ENCODE peak calls at places on chromosome 13, in nine cellular contexts. One of them, this sample, is unnamed.

GRCh38 chr13:45823583-45823982 is 28.0 kb downstream of the SIAH3 start:
- DNase-seq in Caco-2: no peak
- DNase-seq in lung: no peak
- DNase-seq in AG04449: no peak
- DNase-seq in psoas muscle: no peak
- DNase-seq in AG04450: no peak
- DNase-seq in choroid plexus epithelial cell: no peak
- DNase-seq in cardiac fibroblast: no peak
- DNase-seq in GM12865: no peak
- DNase-seq in this sample: no peak

GRCh38 chr13:35621989-35622388 is 145.5 kb upstream of the MAB21L1 start:
- DNase-seq in cardiac fibroblast: peak; percentile 11
- DNase-seq in psoas muscle: no peak
- DNase-seq in AG04449: no peak
- DNase-seq in AG04450: no peak
- DNase-seq in lung: no peak
- DNase-seq in choroid plexus epithelial cell: peak; percentile 4
- DNase-seq in Caco-2: no peak
- DNase-seq in GM12865: no peak
- DNase-seq in this sample: no peak

GRCh38 chr13:43786766-43787517 is at the start of gene ENOX1:
- DNase-seq in choroid plexus epithelial cell: peak; percentile 75
- DNase-seq in Caco-2: peak; percentile 82
- DNase-seq in psoas muscle: peak; percentile 62
- DNase-seq in AG04450: peak; percentile 49
- DNase-seq in GM12865: peak; percentile 78
- DNase-seq in lung: no peak
- DNase-seq in AG04449: no peak
- DNase-seq in cardiac fibroblast: peak; percentile 86
- DNase-seq in this sample: peak; percentile 70

GRCh38 chr13:41332829-41333228 is 21.8 kb downstream of the NAA16 start:
- DNase-seq in AG04449: no peak
- DNase-seq in Caco-2: no peak
- DNase-seq in GM12865: no peak
- DNase-seq in lung: no peak
- DNase-seq in cardiac fibroblast: peak; percentile 28
- DNase-seq in AG04450: no peak
- DNase-seq in choroid plexus epithelial cell: peak; percentile 20
- DNase-seq in psoas muscle: no peak
- DNase-seq in this sample: no peak

GRCh38 chr13:99896712-99897440 is 74.7 kb downstream of the ZIC5 start:
- DNase-seq in cardiac fibroblast: no peak
- DNase-seq in AG04449: no peak
- DNase-seq in psoas muscle: no peak
- DNase-seq in lung: no peak
- DNase-seq in GM12865: no peak
- DNase-seq in choroid plexus epithelial cell: no peak
- DNase-seq in Caco-2: no peak
- DNase-seq in AG04450: no peak
- DNase-seq in this sample: no peak

GRCh38 chr13:101423872-101424271 is 7.6 kb upstream of the NALCN start:
- DNase-seq in AG04449: no peak
- DNase-seq in Caco-2: no peak
- DNase-seq in cardiac fibroblast: no peak
- DNase-seq in lung: no peak
- DNase-seq in AG04450: no peak
- DNase-seq in GM12865: no peak
- DNase-seq in psoas muscle: no peak
- DNase-seq in choroid plexus epithelial cell: no peak
- DNase-seq in this sample: no peak

GRCh38 chr13:29830000-29830399 is 20.4 kb downstream of the UBL3 start:
- DNase-seq in Caco-2: no peak
- DNase-seq in AG04450: no peak
- DNase-seq in lung: no peak
- DNase-seq in GM12865: no peak
- DNase-seq in psoas muscle: no peak
- DNase-seq in cardiac fibroblast: no peak
- DNase-seq in AG04449: no peak
- DNase-seq in choroid plexus epithelial cell: peak; percentile 28
- DNase-seq in this sample: no peak

GRCh38 chr13:114046447-114046846 is 72.6 kb upstream of the C13orf46 start:
- DNase-seq in GM12865: no peak
- DNase-seq in AG04449: no peak
- DNase-seq in AG04450: no peak
- DNase-seq in Caco-2: no peak
- DNase-seq in lung: no peak
- DNase-seq in psoas muscle: no peak
- DNase-seq in cardiac fibroblast: no peak
- DNase-seq in choroid plexus epithelial cell: no peak
- DNase-seq in this sample: no peak

GRCh38 chr13:39484506-39485313 is 118.3 kb downstream of the LHFPL6 start:
- DNase-seq in psoas muscle: no peak
- DNase-seq in GM12865: no peak
- DNase-seq in AG04450: no peak
- DNase-seq in choroid plexus epithelial cell: peak; percentile 44
- DNase-seq in Caco-2: no peak
- DNase-seq in AG04449: peak; percentile 29
- DNase-seq in lung: no peak
- DNase-seq in cardiac fibroblast: peak; percentile 56
- DNase-seq in this sample: no peak

GRCh38 chr13:30466841-30467252 is 1.1 kb upstream of the HMGB1 start:
- DNase-seq in cardiac fibroblast: no peak
- DNase-seq in AG04449: no peak
- DNase-seq in lung: no peak
- DNase-seq in AG04450: no peak
- DNase-seq in psoas muscle: no peak
- DNase-seq in choroid plexus epithelial cell: no peak
- DNase-seq in GM12865: peak; percentile 61
- DNase-seq in Caco-2: no peak
- DNase-seq in this sample: peak; percentile 48

GRCh38 chr13:25731511-25731910 is 320.3 kb downstream of the SHISA2 start:
- DNase-seq in GM12865: no peak
- DNase-seq in psoas muscle: no peak
- DNase-seq in cardiac fibroblast: no peak
- DNase-seq in AG04450: no peak
- DNase-seq in AG04449: no peak
- DNase-seq in lung: no peak
- DNase-seq in Caco-2: no peak
- DNase-seq in choroid plexus epithelial cell: no peak
- DNase-seq in this sample: no peak

GRCh38 chr13:78602561-78603239 is 652 bp downstream of the POU4F1 start:
- DNase-seq in GM12865: peak; percentile 28
- DNase-seq in AG04449: no peak
- DNase-seq in choroid plexus epithelial cell: no peak
- DNase-seq in lung: no peak
- DNase-seq in cardiac fibroblast: no peak
- DNase-seq in psoas muscle: no peak
- DNase-seq in Caco-2: no peak
- DNase-seq in AG04450: no peak
- DNase-seq in this sample: peak; percentile 36

GRCh38 chr13:105346141-105346766 is 1189.2 kb downstream of the EFNB2 start:
- DNase-seq in psoas muscle: no peak
- DNase-seq in lung: no peak
- DNase-seq in choroid plexus epithelial cell: peak; percentile 85
- DNase-seq in AG04449: peak; percentile 51
- DNase-seq in Caco-2: no peak
- DNase-seq in AG04450: peak; percentile 52
- DNase-seq in GM12865: no peak
- DNase-seq in cardiac fibroblast: peak; percentile 46
- DNase-seq in this sample: no peak

DNA sequence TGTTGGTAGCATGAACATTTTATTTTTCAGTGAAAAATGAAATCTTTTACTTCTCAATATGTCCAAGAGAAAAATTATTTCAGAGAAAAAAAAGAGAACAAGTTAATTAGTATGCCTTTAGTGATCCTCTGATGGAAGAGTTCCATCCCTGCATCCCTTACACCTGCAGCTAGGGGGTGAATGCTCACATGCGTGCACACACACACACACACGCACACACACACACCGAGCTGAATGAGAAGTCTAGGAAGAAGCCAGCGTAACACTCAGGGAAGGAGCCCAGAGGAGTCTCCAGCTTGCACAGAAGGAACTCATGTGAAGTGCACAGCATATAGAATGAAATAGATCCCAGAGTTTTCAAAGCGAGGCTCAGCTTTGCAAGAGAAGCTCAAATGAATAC is 510.5 kb downstream of the IRS2 start:
- DNase-seq in GM12865: no peak
- DNase-seq in choroid plexus epithelial cell: peak; percentile 66
- DNase-seq in AG04450: no peak
- DNase-seq in AG04449: no peak
- DNase-seq in Caco-2: peak; percentile 63
- DNase-seq in psoas muscle: no peak
- DNase-seq in cardiac fibroblast: no peak
- DNase-seq in lung: no peak
- DNase-seq in this sample: no peak
- TF ChIP-seq CTCF in GM12865: no peak
- TF ChIP-seq CTCF in choroid plexus epithelial cell: peak; percentile 56
- TF ChIP-seq CTCF in AG04450: peak; percentile 31
- TF ChIP-seq CTCF in AG04449: no peak
- TF ChIP-seq CTCF in Caco-2: peak; percentile 45
- TF ChIP-seq CTCF in psoas muscle: no peak
- TF ChIP-seq CTCF in cardiac fibroblast: peak; percentile 35
- TF ChIP-seq CTCF in lung: no peak
- TF ChIP-seq CTCF in this sample: no peak

DNA sequence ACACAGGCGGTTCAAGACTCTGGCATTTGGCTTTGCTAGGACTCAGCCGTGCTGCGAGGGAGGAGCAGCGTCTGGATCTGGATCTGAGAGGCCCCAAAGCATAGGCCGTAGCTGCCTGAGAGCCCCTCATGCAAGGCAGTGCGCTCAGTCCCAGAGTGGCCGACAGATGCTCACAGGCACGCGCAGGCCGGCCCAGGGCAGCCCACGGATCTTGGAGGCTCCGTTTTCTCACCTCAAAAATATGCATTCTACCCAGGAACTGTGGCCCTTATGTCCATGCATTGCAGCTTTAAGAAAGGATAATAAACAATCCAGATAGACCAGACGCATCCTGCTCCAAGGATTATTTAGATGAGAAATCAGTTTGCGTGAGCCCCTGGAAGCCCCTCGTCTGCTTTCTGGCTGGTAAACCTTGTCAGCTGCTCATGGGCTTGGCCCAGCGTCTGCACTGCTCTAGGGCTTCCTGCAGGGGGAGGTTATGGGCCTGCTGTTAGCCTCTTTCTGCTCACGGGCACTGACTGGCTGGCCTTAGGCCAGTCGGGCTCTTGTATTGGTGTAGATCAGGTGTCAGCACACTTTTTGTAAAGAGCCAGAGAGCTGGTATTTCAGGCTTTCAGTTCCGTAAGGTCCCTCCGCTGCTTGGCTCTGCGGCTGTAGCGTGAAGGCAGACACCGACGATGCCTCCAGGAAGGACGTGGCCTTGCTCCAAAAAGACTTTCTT is 24.2 kb downstream of the TEX29 start:
- DNase-seq in AG04450: peak; percentile 93
- DNase-seq in GM12865: no peak
- DNase-seq in lung: peak; percentile 77
- DNase-seq in cardiac fibroblast: peak; percentile 29
- DNase-seq in psoas muscle: peak; percentile 54
- DNase-seq in AG04449: peak; percentile 23
- DNase-seq in choroid plexus epithelial cell: peak; percentile 71
- DNase-seq in Caco-2: peak; percentile 31
- DNase-seq in this sample: no peak
- TF ChIP-seq CTCF in AG04450: peak; percentile 80
- TF ChIP-seq CTCF in GM12865: no peak
- TF ChIP-seq CTCF in lung: no peak
- TF ChIP-seq CTCF in cardiac fibroblast: peak; percentile 32
- TF ChIP-seq CTCF in psoas muscle: peak; percentile 52
- TF ChIP-seq CTCF in AG04449: peak; percentile 58
- TF ChIP-seq CTCF in choroid plexus epithelial cell: peak; percentile 70
- TF ChIP-seq CTCF in Caco-2: peak; percentile 33
- TF ChIP-seq CTCF in this sample: no peak

DNA sequence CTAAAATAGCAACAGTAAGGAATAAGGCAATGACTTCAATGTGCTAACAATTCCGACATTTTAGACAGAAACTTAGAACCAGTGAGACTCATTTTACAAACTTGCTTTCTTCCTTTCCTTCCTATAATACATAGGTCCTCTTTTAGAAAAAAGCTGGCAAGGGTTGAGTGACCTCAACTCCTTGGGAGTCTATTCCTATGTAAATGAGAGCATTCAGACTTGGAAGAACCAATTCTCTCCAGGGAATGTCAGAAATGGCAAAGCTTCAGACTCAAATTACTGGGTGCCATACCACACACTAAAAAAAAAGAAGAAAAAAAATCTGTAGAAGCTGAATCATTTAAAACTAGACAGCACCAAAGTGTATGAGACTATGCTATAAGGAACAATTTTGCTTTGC is 1328.2 kb downstream of the OLFM4 start:
- DNase-seq in lung: no peak
- DNase-seq in psoas muscle: no peak
- DNase-seq in GM12865: no peak
- DNase-seq in choroid plexus epithelial cell: no peak
- DNase-seq in Caco-2: no peak
- DNase-seq in AG04449: no peak
- DNase-seq in cardiac fibroblast: no peak
- DNase-seq in AG04450: no peak
- DNase-seq in this sample: no peak
- TF ChIP-seq CTCF in lung: no peak
- TF ChIP-seq CTCF in psoas muscle: no peak
- TF ChIP-seq CTCF in GM12865: no peak
- TF ChIP-seq CTCF in choroid plexus epithelial cell: no peak
- TF ChIP-seq CTCF in Caco-2: no peak
- TF ChIP-seq CTCF in AG04449: no peak
- TF ChIP-seq CTCF in cardiac fibroblast: no peak
- TF ChIP-seq CTCF in AG04450: no peak
- TF ChIP-seq CTCF in this sample: no peak

GRCh38 chr13:84843368-84843767 is 955.9 kb downstream of the SLITRK6 start:
- DNase-seq in AG04450: no peak
- DNase-seq in cardiac fibroblast: no peak
- DNase-seq in AG04449: no peak
- DNase-seq in lung: no peak
- DNase-seq in choroid plexus epithelial cell: no peak
- DNase-seq in Caco-2: no peak
- DNase-seq in GM12865: no peak
- DNase-seq in psoas muscle: no peak
- DNase-seq in this sample: no peak

GRCh38 chr13:84845875-84846619 is 953.2 kb downstream of the SLITRK6 start:
- DNase-seq in psoas muscle: no peak
- DNase-seq in GM12865: no peak
- DNase-seq in cardiac fibroblast: no peak
- DNase-seq in Caco-2: no peak
- DNase-seq in AG04449: no peak
- DNase-seq in lung: no peak
- DNase-seq in AG04450: no peak
- DNase-seq in choroid plexus epithelial cell: no peak
- DNase-seq in this sample: no peak

GRCh38 chr13:84847107-84847506 is 952.1 kb downstream of the SLITRK6 start:
- DNase-seq in AG04450: no peak
- DNase-seq in choroid plexus epithelial cell: no peak
- DNase-seq in GM12865: no peak
- DNase-seq in psoas muscle: no peak
- DNase-seq in lung: no peak
- DNase-seq in cardiac fibroblast: no peak
- DNase-seq in Caco-2: no peak
- DNase-seq in AG04449: no peak
- DNase-seq in this sample: no peak

DNA sequence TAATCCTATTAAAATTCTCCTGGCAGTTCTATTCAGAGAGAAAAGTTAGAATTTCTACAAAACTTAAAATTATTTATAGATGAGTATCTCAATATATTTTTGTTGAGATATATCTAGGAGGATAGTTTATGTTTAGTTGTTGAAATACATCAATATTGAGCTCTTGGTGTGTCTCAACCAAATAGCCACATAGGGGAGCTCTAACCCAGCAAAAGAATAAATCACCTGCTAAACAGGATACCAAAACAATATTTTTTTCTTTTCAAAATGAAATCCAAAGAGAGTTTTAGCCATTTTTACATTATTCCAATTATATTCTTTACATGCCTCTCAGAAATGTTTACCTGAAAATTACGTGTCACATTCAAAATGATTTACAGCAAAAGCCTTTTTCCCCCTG is 954.7 kb downstream of the SLITRK6 start:
- DNase-seq in lung: no peak
- DNase-seq in GM12865: no peak
- DNase-seq in cardiac fibroblast: no peak
- DNase-seq in choroid plexus epithelial cell: peak; percentile 37
- DNase-seq in AG04450: no peak
- DNase-seq in AG04449: no peak
- DNase-seq in psoas muscle: no peak
- DNase-seq in Caco-2: peak; percentile 30
- DNase-seq in this sample: no peak
- TF ChIP-seq CTCF in lung: no peak
- TF ChIP-seq CTCF in GM12865: no peak
- TF ChIP-seq CTCF in cardiac fibroblast: no peak
- TF ChIP-seq CTCF in choroid plexus epithelial cell: peak; percentile 37
- TF ChIP-seq CTCF in AG04450: peak; percentile 33
- TF ChIP-seq CTCF in AG04449: no peak
- TF ChIP-seq CTCF in psoas muscle: no peak
- TF ChIP-seq CTCF in Caco-2: peak; percentile 17
- TF ChIP-seq CTCF in this sample: no peak